ENCODE peak calls at places on chromosomes 3 and 15, in six cellular contexts. L, T, Z, Q, H and I are unnamed samples.

GRCh38 chr3:49110780-49111179 is 6.2 kb upstream of the QARS1 start:
- DNase-seq in L (no peak), T (no peak), Z (no peak), Q (no peak), H (no peak), I (no peak)

GRCh38 chr3:133930341-133930933 is 34.8 kb upstream of the RAB6B start:
- DNase-seq in L (no peak), T (peak), Z (no peak), Q (no peak), H (peak), I (no peak)

GRCh38 chr15:100767002-100767825 is 112.4 kb upstream of the ALDH1A3 start:
- DNase-seq in L (no peak), T (no peak), Z (no peak), Q (no peak), H (no peak), I (no peak)

GRCh38 chr15:69116391-69116790 is 44.0 kb upstream of the GLCE start:
- DNase-seq in L (no peak), T (no peak), Z (no peak), Q (no peak), H (no peak), I (no peak)

GRCh38 chr15:91866371-91866905 is 12.9 kb downstream of the SLCO3A1 start:
- DNase-seq in L (no peak), T (no peak), Z (no peak), Q (no peak), H (peak), I (no peak)

GRCh38 chr15:68298882-68299381 is 21.4 kb downstream of the FEM1B start:
- DNase-seq in L (no peak), T (no peak), Z (peak), Q (no peak), H (peak), I (no peak)

GRCh38 chr3:85228966-85229365 is 270.2 kb downstream of the CADM2 start:
- DNase-seq in L (no peak), T (no peak), Z (no peak), Q (no peak), H (no peak), I (no peak)

GRCh38 chr3:15997274-15997943 is 177.1 kb upstream of the GALNT15 start:
- DNase-seq in L (no peak), T (no peak), Z (no peak), Q (no peak), H (peak), I (no peak)

GRCh38 chr3:124625084-124625483 is 105.2 kb upstream of the UMPS start:
- DNase-seq in L (no peak), T (no peak), Z (no peak), Q (no peak), H (no peak), I (no peak)

GRCh38 chr15:63599401-63600000 is 2.3 kb downstream of the FBXL22 start:
- DNase-seq in L (peak), T (peak), Z (peak), Q (peak), H (peak), I (peak)

GRCh38 chr15:67641453-67641852 is 99.0 kb downstream of the MAP2K5 start:
- DNase-seq in L (no peak), T (no peak), Z (no peak), Q (no peak), H (no peak), I (no peak)

GRCh38 chr3:160343132-160343531 is 55.9 kb downstream of the IFT80 start:
- DNase-seq in L (no peak), T (no peak), Z (no peak), Q (no peak), H (peak), I (no peak)